ENCODE peak calls at places on chromosome 17, in four cellular contexts. H, S, O and L are unnamed samples.

GRCh38 chr17:83050651-83051422 is 28.6 kb upstream of the METRNL start:
- DNase-seq in S (no peak), H (peak), O (peak), L (no peak)

GRCh38 chr17:73198930-73199260 is 6.0 kb downstream of the COG1 start:
- DNase-seq in H (no peak), S (no peak), O (no peak), L (no peak)

GRCh38 chr17:4354862-4355514 is 11.5 kb downstream of the UBE2G1 start:
- DNase-seq in O (peak), S (no peak), H (no peak), L (no peak)

GRCh38 chr17:35117984-35118383 is 1.7 kb downstream of the RAD51D start:
- DNase-seq in H (no peak), O (peak), S (no peak), L (no peak)

GRCh38 chr17:4920351-4921048 is 11.6 kb upstream of the GP1BA start:
- DNase-seq in H (no peak), O (peak), S (no peak), L (no peak)

GRCh38 chr17:40071720-40072480 is 9.1 kb downstream of the THRA start:
- DNase-seq in S (no peak), H (no peak), O (peak), L (no peak)

GRCh38 chr17:78986048-78986648 is 6.4 kb upstream of the LGALS3BP start:
- DNase-seq in O (peak), H (no peak), S (no peak), L (no peak)

GRCh38 chr17:36668824-36669223 is 67.4 kb downstream of the MRM1 start:
- DNase-seq in O (no peak), S (no peak), H (no peak), L (no peak)

GRCh38 chr17:12730931-12731521 is 58.3 kb upstream of the ARHGAP44 start:
- DNase-seq in H (no peak), O (peak), S (no peak), L (no peak)

GRCh38 chr17:37483311-37484039 is 6.2 kb upstream of the DUSP14 start:
- DNase-seq in O (peak), H (no peak), S (no peak), L (no peak)

GRCh38 chr17:7720125-7720524 is 2.6 kb downstream of the DNAH2 start:
- DNase-seq in O (no peak), S (no peak), H (no peak), L (no peak)

GRCh38 chr17:79664925-79665738 is 54.3 kb upstream of the RBFOX3 start:
- DNase-seq in S (no peak), O (peak), H (peak), L (no peak)

GRCh38 chr17:39604911-39605491 is 2.7 kb downstream of the NEUROD2 start:
- DNase-seq in H (no peak), O (no peak), S (no peak), L (no peak)

GRCh38 chr17:6524520-6524919 is 31.8 kb downstream of the PITPNM3 start:
- DNase-seq in S (no peak), O (peak), H (peak), L (peak)

GRCh38 chr17:61420745-61421398 is 21.2 kb downstream of the TBX2 start:
- DNase-seq in O (no peak), H (no peak), S (no peak), L (no peak)

GRCh38 chr17:1144139-1144538 is 35.6 kb downstream of the ABR start:
- DNase-seq in H (no peak), O (no peak), S (no peak), L (no peak)

GRCh38 chr17:53749178-53749577 is 73.5 kb upstream of the KIF2B start:
- DNase-seq in S (no peak), O (peak), H (peak), L (peak)

GRCh38 chr17:32909787-32910369 is 18.1 kb upstream of the TMEM98 start:
- DNase-seq in H (peak), O (peak), S (no peak), L (peak)

GRCh38 chr17:4375039-4375748 is 8.7 kb upstream of the UBE2G1 start:
- DNase-seq in S (peak), H (no peak), O (no peak), L (no peak)

GRCh38 chr17:73042809-73043685 is 49.4 kb downstream of the SLC39A11 start:
- DNase-seq in H (no peak), S (no peak), O (no peak), L (no peak)

GRCh38 chr17:57899391-57899790 is 49.5 kb upstream of the MRPS23 start:
- DNase-seq in S (no peak), O (no peak), H (no peak), L (no peak)

GRCh38 chr17:38724337-38724988 is 5.7 kb upstream of the CISD3 start:
- DNase-seq in S (no peak), O (no peak), H (no peak), L (no peak)

GRCh38 chr17:57784226-57784895 is 39.3 kb upstream of the CCDC182 start:
- DNase-seq in O (no peak), H (no peak), S (no peak), L (no peak)

GRCh38 chr17:66814026-66814425 is 20.9 kb upstream of the CACNG5 start:
- DNase-seq in H (no peak), O (no peak), S (no peak), L (no peak)

GRCh38 chr17:38352245-38353083 is 820 bp downstream of the SOCS7 start:
- DNase-seq in H (no peak), S (no peak), O (peak), L (no peak)

GRCh38 chr17:21464611-21465021 is 88.5 kb downstream of the KCNJ12 start:
- DNase-seq in O (no peak), S (no peak), H (no peak), L (no peak)

GRCh38 chr17:7262192-7263070 is at the start of gene CLDN7:
- DNase-seq in O (peak), H (peak), S (no peak), L (no peak)

GRCh38 chr17:82215095-82215971 is 2.7 kb upstream of the CCDC57 start:
- DNase-seq in S (no peak), O (no peak), H (no peak), L (no peak)

GRCh38 chr17:64788286-64789060 is 126.4 kb upstream of the SMURF2 start:
- DNase-seq in S (no peak), O (no peak), H (no peak), L (no peak)

GRCh38 chr17:70808596-70808995 is 639.3 kb downstream of the KCNJ2 start:
- DNase-seq in S (no peak), H (peak), O (peak), L (no peak)